ENCODE peak calls at places on chromosomes 4 and X, in four cellular contexts. One of them, this sample, is unnamed.

GRCh38 chr4:26323807-26324206 is 3.0 kb downstream of the RBPJ start:
- DNase-seq in cardiac muscle cell: peak; percentile 67
- DNase-seq in hepatocyte: no peak
- DNase-seq in brain microvascular endothelial cell: no peak
- DNase-seq in this sample: no peak

GRCh38 chr4:96874657-96875056 is 1034.8 kb downstream of the PDHA2 start:
- DNase-seq in brain microvascular endothelial cell: no peak
- DNase-seq in hepatocyte: no peak
- DNase-seq in cardiac muscle cell: no peak
- DNase-seq in this sample: no peak

GRCh38 chrX:20523626-20524312 is 257.1 kb upstream of the RPS6KA3 start:
- DNase-seq in cardiac muscle cell: no peak
- DNase-seq in brain microvascular endothelial cell: no peak
- DNase-seq in hepatocyte: no peak
- DNase-seq in this sample: no peak

GRCh38 chr4:121278811-121279368 is 101.9 kb downstream of the QRFPR start:
- DNase-seq in hepatocyte: peak; percentile 20
- DNase-seq in brain microvascular endothelial cell: peak; percentile 34
- DNase-seq in cardiac muscle cell: peak; percentile 77
- DNase-seq in this sample: no peak

GRCh38 chrX:9336501-9336900 is 128.4 kb upstream of the TBL1X start:
- DNase-seq in cardiac muscle cell: no peak
- DNase-seq in hepatocyte: no peak
- DNase-seq in brain microvascular endothelial cell: no peak
- DNase-seq in this sample: no peak

GRCh38 chrX:149495573-149496071 is 9.5 kb downstream of the IDS start:
- DNase-seq in cardiac muscle cell: peak; percentile 39
- DNase-seq in brain microvascular endothelial cell: peak; percentile 77
- DNase-seq in hepatocyte: peak; percentile 58
- DNase-seq in this sample: peak; percentile 74

GRCh38 chr4:104491396-104491821 is 3.3 kb downstream of the CXXC4 start:
- DNase-seq in brain microvascular endothelial cell: no peak
- DNase-seq in hepatocyte: peak; percentile 74
- DNase-seq in cardiac muscle cell: peak; percentile 40
- DNase-seq in this sample: no peak

GRCh38 chr4:78645853-78646757 is 94.5 kb downstream of the ANXA3 start:
- DNase-seq in cardiac muscle cell: peak; percentile 97
- DNase-seq in brain microvascular endothelial cell: peak; percentile 83
- DNase-seq in hepatocyte: peak; percentile 79
- DNase-seq in this sample: peak; percentile 75

GRCh38 chr4:7733801-7734650 is 205.6 kb downstream of the AFAP1 start:
- DNase-seq in brain microvascular endothelial cell: no peak
- DNase-seq in cardiac muscle cell: no peak
- DNase-seq in hepatocyte: no peak
- DNase-seq in this sample: no peak

GRCh38 chr4:89358935-89359364 is 51.4 kb upstream of the GPRIN3 start:
- DNase-seq in brain microvascular endothelial cell: no peak
- DNase-seq in hepatocyte: no peak
- DNase-seq in cardiac muscle cell: no peak
- DNase-seq in this sample: no peak

GRCh38 chrX:140766024-140766611 is 56.6 kb downstream of the LINC00632 start:
- DNase-seq in cardiac muscle cell: peak; percentile 77
- DNase-seq in brain microvascular endothelial cell: peak; percentile 63
- DNase-seq in hepatocyte: peak; percentile 67
- DNase-seq in this sample: no peak

GRCh38 chr4:151226004-151226932 is 50.7 kb upstream of the PRSS48 start:
- DNase-seq in hepatocyte: peak; percentile 46
- DNase-seq in cardiac muscle cell: peak; percentile 89
- DNase-seq in brain microvascular endothelial cell: peak; percentile 75
- DNase-seq in this sample: peak; percentile 77

GRCh38 chrX:64975491-64975890 is 759 bp downstream of the ZC4H2 start:
- DNase-seq in cardiac muscle cell: peak; percentile 14
- DNase-seq in hepatocyte: peak; percentile 27
- DNase-seq in brain microvascular endothelial cell: peak; percentile 2
- DNase-seq in this sample: no peak

DNA sequence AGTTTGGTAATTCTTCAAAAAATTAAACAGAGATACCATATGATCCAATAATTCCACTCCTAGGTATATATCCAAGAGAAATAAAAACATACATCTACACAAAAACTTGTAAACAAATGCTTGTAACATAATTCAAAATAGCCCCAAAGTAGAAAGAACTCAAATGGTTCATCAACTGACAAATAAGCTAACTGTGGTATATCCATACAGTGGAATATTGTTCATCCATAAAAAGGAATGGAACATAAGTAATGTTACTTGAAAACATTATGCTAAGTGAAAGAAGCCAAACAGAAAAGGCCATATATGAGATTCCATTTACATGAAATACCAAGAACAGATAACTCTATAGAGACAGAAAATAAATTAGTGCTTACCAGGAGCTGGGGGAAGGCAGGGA is 13.4 kb downstream of the RBBP7 start:
- DNase-seq in hepatocyte: no peak
- DNase-seq in cardiac muscle cell: no peak
- DNase-seq in brain microvascular endothelial cell: no peak
- DNase-seq in this sample: no peak
- H3K36me3 ChIP-seq in hepatocyte: no peaks in the 10 kb centered on the region
- H3K36me3 ChIP-seq in cardiac muscle cell: peaks cover 82% of the 10 kb centered on the region
- H3K36me3 ChIP-seq in brain microvascular endothelial cell: peaks cover 8% of the 10 kb centered on the region
- H3K36me3 ChIP-seq in this sample: no peaks in the 10 kb centered on the region

GRCh38 chr4:1403177-1403583 is 3.1 kb downstream of the NKX1-1 start:
- DNase-seq in brain microvascular endothelial cell: no peak
- DNase-seq in hepatocyte: peak; percentile 3
- DNase-seq in cardiac muscle cell: no peak
- DNase-seq in this sample: no peak

GRCh38 chr4:1401409-1402020 is 4.7 kb downstream of the NKX1-1 start:
- DNase-seq in hepatocyte: peak; percentile 2
- DNase-seq in cardiac muscle cell: no peak
- DNase-seq in brain microvascular endothelial cell: no peak
- DNase-seq in this sample: no peak

GRCh38 chr4:1402516-1403101 is 3.6 kb downstream of the NKX1-1 start:
- DNase-seq in brain microvascular endothelial cell: no peak
- DNase-seq in hepatocyte: peak; percentile 2
- DNase-seq in cardiac muscle cell: no peak
- DNase-seq in this sample: no peak

GRCh38 chr4:1400861-1401408 is 5.3 kb downstream of the NKX1-1 start:
- DNase-seq in hepatocyte: no peak
- DNase-seq in brain microvascular endothelial cell: no peak
- DNase-seq in cardiac muscle cell: no peak
- DNase-seq in this sample: no peak

GRCh38 chr4:1402021-1402515 is 4.2 kb downstream of the NKX1-1 start:
- DNase-seq in brain microvascular endothelial cell: no peak
- DNase-seq in hepatocyte: peak; percentile 2
- DNase-seq in cardiac muscle cell: no peak
- DNase-seq in this sample: no peak
- H3K27me3 ChIP-seq in brain microvascular endothelial cell: peaks cover 65% of the 10 kb centered on the region
- H3K27me3 ChIP-seq in hepatocyte: peaks cover 42% of the 10 kb centered on the region
- H3K27me3 ChIP-seq in cardiac muscle cell: peaks cover 79% of the 10 kb centered on the region
- H3K27me3 ChIP-seq in this sample: peaks cover 72% of the 10 kb centered on the region

GRCh38 chrX:154695913-154696312 is 42.5 kb upstream of the CTAG2 start:
- DNase-seq in hepatocyte: no peak
- DNase-seq in brain microvascular endothelial cell: no peak
- DNase-seq in cardiac muscle cell: peak; percentile 52
- DNase-seq in this sample: no peak

GRCh38 chrX:154693394-154693793 is 40.0 kb upstream of the CTAG2 start:
- DNase-seq in hepatocyte: no peak
- DNase-seq in brain microvascular endothelial cell: no peak
- DNase-seq in cardiac muscle cell: no peak
- DNase-seq in this sample: no peak

GRCh38 chrX:154698630-154699248 is 45.4 kb upstream of the CTAG2 start:
- DNase-seq in brain microvascular endothelial cell: no peak
- DNase-seq in cardiac muscle cell: no peak
- DNase-seq in hepatocyte: no peak
- DNase-seq in this sample: no peak

DNA sequence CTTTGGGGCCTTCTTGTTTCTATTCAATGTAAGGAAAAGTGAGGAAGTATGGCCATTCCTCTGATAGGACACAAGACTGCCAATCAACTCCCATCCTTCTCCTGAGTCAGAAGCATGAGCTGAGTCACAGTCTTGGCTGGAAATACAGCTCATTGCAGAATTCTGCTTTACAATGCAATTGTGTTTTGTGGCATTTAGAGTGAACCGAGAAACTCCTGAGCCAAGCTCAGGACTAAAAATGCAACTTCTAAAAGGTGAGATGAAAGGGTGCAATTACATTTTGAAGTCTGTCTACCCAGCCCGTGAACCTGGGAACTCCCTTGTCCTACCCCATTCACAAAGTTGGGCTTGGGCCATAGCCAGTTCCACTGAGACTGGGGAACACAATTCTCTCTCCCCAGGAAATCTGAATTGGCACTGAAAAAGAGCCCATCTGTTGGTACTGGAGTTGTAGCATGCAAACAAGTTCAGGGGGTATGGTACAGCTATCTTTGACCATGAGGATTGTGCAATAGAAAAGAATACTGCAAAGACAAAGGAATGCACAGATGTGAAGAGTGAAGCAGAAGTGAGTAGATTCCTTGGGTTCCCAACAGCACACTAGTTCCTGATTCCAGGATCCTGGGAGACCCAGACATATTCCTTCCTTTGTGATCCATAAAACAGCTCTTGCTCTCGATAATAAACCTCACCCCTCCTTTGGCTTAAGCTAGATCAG is 43.1 kb upstream of the CTAG2 start:
- DNase-seq in hepatocyte: no peak
- DNase-seq in cardiac muscle cell: peak; percentile 82
- DNase-seq in brain microvascular endothelial cell: peak; percentile 69
- DNase-seq in this sample: no peak
- H3K36me3 ChIP-seq in hepatocyte: no peaks in the 10 kb centered on the region
- H3K36me3 ChIP-seq in cardiac muscle cell: no peaks in the 10 kb centered on the region
- H3K36me3 ChIP-seq in brain microvascular endothelial cell: no peaks in the 10 kb centered on the region
- H3K36me3 ChIP-seq in this sample: no peaks in the 10 kb centered on the region

GRCh38 chrX:23557070-23557469 is 110.2 kb upstream of the PRDX4 start:
- DNase-seq in brain microvascular endothelial cell: no peak
- DNase-seq in hepatocyte: no peak
- DNase-seq in cardiac muscle cell: peak; percentile 68
- DNase-seq in this sample: no peak

GRCh38 chrX:23548164-23548563 is 119.1 kb upstream of the PRDX4 start:
- DNase-seq in hepatocyte: no peak
- DNase-seq in brain microvascular endothelial cell: peak; percentile 28
- DNase-seq in cardiac muscle cell: peak; percentile 16
- DNase-seq in this sample: no peak

GRCh38 chrX:23554304-23554703 is 113.0 kb upstream of the PRDX4 start:
- DNase-seq in cardiac muscle cell: peak; percentile 60
- DNase-seq in brain microvascular endothelial cell: peak; percentile 7
- DNase-seq in hepatocyte: peak; percentile 72
- DNase-seq in this sample: peak; percentile 1

DNA sequence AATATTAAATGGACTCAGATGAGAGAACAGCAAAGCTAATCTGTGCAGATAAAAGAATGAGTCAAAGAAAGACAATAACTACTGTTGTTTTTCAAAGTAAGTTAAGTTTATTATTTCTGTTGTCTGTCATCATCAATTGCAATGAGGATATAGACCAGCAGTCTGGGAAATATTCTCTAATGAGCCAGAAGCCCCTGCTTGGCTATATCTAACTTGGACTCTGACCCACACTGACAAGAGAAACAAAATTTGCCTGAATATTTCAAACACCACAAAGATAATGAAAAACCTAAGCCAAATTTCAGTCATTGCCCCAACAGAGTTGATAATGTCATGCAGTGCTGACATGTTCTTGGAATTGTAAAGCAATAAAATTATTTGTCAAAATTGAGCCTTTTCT is 115.0 kb upstream of the PRDX4 start:
- DNase-seq in hepatocyte: no peak
- DNase-seq in cardiac muscle cell: peak; percentile 8
- DNase-seq in brain microvascular endothelial cell: no peak
- DNase-seq in this sample: no peak
- H3K27me3 ChIP-seq in hepatocyte: no peaks in the 10 kb centered on the region
- H3K27me3 ChIP-seq in cardiac muscle cell: no peaks in the 10 kb centered on the region
- H3K27me3 ChIP-seq in brain microvascular endothelial cell: no peaks in the 10 kb centered on the region
- H3K27me3 ChIP-seq in this sample: no peaks in the 10 kb centered on the region

DNA sequence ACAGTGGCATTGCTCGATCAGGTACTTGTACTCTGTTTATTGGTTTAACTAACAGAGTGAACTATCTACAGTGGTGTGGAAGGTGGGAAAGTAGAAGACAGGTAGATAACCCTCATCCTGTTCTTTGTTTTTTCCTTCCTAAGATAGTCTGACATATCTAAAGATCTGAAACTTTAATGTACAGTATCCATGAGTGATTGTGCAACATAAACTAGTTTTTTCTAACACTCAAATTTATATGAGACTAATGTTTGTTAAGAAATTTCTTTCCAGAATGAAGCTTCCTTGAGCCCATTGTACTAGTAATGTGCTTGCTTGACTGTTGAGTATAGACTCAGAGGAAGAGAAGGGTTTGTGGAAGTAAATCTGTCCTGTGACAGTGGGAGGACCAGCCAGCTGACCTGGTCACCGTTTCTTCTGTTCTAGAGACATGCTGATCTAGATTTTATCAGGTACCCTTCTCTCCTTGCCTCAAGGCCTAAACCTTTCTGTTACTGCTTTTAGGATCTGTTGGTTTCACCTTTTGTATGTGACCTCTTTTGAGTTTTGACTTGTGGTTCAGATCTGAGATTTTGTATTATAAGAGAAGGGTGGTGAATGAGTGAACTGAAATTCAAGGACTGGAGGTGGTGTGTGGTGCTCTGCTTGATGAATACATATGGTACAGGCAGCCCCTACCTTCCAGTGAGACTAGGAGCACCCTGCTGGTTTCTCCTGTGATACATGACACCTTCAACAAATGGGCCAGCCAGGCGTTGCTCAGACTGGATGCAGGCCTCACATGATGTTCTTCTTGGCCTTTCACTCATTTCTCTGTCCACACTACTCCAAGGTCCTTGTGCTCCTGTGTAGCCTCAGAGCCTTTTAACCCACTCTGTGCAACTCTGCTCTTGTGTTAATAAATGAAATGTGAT is 66.9 kb downstream of the FNIP2 start:
- DNase-seq in hepatocyte: no peak
- DNase-seq in cardiac muscle cell: no peak
- DNase-seq in brain microvascular endothelial cell: no peak
- DNase-seq in this sample: no peak
- H3K36me3 ChIP-seq in hepatocyte: no peaks in the 10 kb centered on the region
- H3K36me3 ChIP-seq in cardiac muscle cell: peaks cover 18% of the 10 kb centered on the region
- H3K36me3 ChIP-seq in brain microvascular endothelial cell: peaks cover 3% of the 10 kb centered on the region
- H3K36me3 ChIP-seq in this sample: no peaks in the 10 kb centered on the region